ENCODE peak calls at places on chromosome 2, in nine cellular contexts. J is AG08396, O is ovary, D is GM12891, K is KG1, N is sigmoid colon, F is cerebellum, C is stomach, E is Calu3. S is an unnamed sample.

GRCh38 chr2:119252186-119253113 is 28.8 kb downstream of the STEAP3 start:
- DNase-seq in K (no peak), O (no peak), C (no peak), J (peak), D (no peak), N (no peak), E (peak), F (no peak), S (no peak)

GRCh38 chr2:136238552-136239346 is 120.8 kb upstream of the CXCR4 start:
- DNase-seq in D (no peak), C (no peak), K (peak), F (no peak), J (no peak), N (no peak), O (no peak), E (no peak), S (peak)

GRCh38 chr2:220270506-220271070 is 643.2 kb downstream of the SLC4A3 start:
- DNase-seq in O (no peak), K (no peak), E (no peak), C (no peak), D (no peak), N (no peak), F (no peak), J (no peak), S (no peak)

GRCh38 chr2:217827430-217828201 is 175.2 kb downstream of the TNS1 start:
- DNase-seq in J (no peak), K (no peak), D (no peak), O (peak), N (no peak), E (no peak), F (no peak), C (no peak), S (no peak)

GRCh38 chr2:240820014-240820606 is at the start of gene KIF1A:
- DNase-seq in J (no peak), D (no peak), E (peak), N (no peak), C (peak), O (no peak), F (peak), K (no peak), S (peak)

GRCh38 chr2:113248997-113249770 is 29.5 kb downstream of the PAX8 start:
- DNase-seq in N (peak), J (peak), E (peak), O (peak), K (peak), C (peak), D (peak), F (peak), S (peak)

GRCh38 chr2:113273031-113273551 is 5.6 kb downstream of the PAX8 start:
- DNase-seq in E (peak), N (no peak), K (no peak), F (no peak), D (no peak), C (peak), J (peak), O (no peak), S (no peak)

GRCh38 chr2:38387887-38388286 is 10.8 kb upstream of the ATL2 start:
- DNase-seq in C (no peak), E (no peak), D (no peak), J (no peak), O (no peak), K (no peak), F (no peak), N (no peak), S (no peak)

GRCh38 chr2:100666996-100667395 is 104.2 kb downstream of the PDCL3 start:
- DNase-seq in O (no peak), K (no peak), E (no peak), F (no peak), J (no peak), C (no peak), N (no peak), D (no peak), S (no peak)

GRCh38 chr2:240875228-240876034 is 6.8 kb downstream of the AGXT start:
- DNase-seq in E (no peak), K (no peak), C (no peak), F (no peak), D (no peak), O (no peak), N (no peak), J (no peak), S (no peak)

GRCh38 chr2:238750212-238750904 is 97.5 kb upstream of the TWIST2 start:
- DNase-seq in K (no peak), N (no peak), J (no peak), E (no peak), O (no peak), F (no peak), D (no peak), C (no peak), S (no peak)

GRCh38 chr2:219987830-219988229 is 360.4 kb downstream of the SLC4A3 start:
- DNase-seq in K (no peak), E (no peak), J (peak), N (no peak), D (no peak), F (no peak), C (no peak), O (no peak), S (no peak)

GRCh38 chr2:160303076-160303475 is 103.0 kb upstream of the ITGB6 start:
- DNase-seq in N (no peak), E (no peak), D (no peak), J (no peak), K (no peak), O (no peak), C (no peak), F (no peak), S (no peak)

GRCh38 chr2:143852748-143853147 is 667.2 kb downstream of the ZEB2 start:
- DNase-seq in C (no peak), F (no peak), E (no peak), J (no peak), O (no peak), D (no peak), K (no peak), N (no peak), S (no peak)

S was measured in globus pallidus.